ENCODE peak calls at places on chromosomes 3 and 15, in seven cellular contexts. U, Y, K, F, H, E and D are unnamed samples.

GRCh38 chr3:58379351-58380073 is 46.8 kb downstream of the PXK start:
- DNase-seq in U (no peak), Y (no peak), K (no peak), F (no peak), H (no peak), E (no peak), D (no peak)

GRCh38 chr3:70358978-70359580 is 46.6 kb upstream of the MDFIC2 start:
- DNase-seq in U (no peak), Y (peak), K (no peak), F (no peak), H (no peak), E (peak), D (no peak)

GRCh38 chr3:156131799-156132198 is 11.4 kb downstream of the KCNAB1 start:
- DNase-seq in U (no peak), Y (no peak), K (no peak), F (no peak), H (no peak), E (no peak), D (no peak)

GRCh38 chr15:98715890-98716443 is 67.6 kb downstream of the IGF1R start:
- DNase-seq in U (no peak), Y (no peak), K (no peak), F (no peak), H (no peak), E (no peak), D (no peak)

GRCh38 chr3:139718415-139718814 is 40.6 kb upstream of the NMNAT3 start:
- DNase-seq in U (no peak), Y (peak), K (no peak), F (no peak), H (peak), E (no peak), D (no peak)

GRCh38 chr3:188439080-188439479 is 285.1 kb downstream of the LPP start:
- DNase-seq in U (no peak), Y (no peak), K (no peak), F (peak), H (no peak), E (peak), D (no peak)

GRCh38 chr3:101195951-101196713 is 124.2 kb downstream of the IMPG2 start:
- DNase-seq in U (no peak), Y (peak), K (no peak), F (no peak), H (no peak), E (peak), D (no peak)

GRCh38 chr3:155560594-155560993 is 184.3 kb downstream of the PLCH1 start:
- DNase-seq in U (no peak), Y (peak), K (no peak), F (no peak), H (no peak), E (no peak), D (no peak)

GRCh38 chr3:113275876-113276580 is 64.7 kb downstream of the BOC start:
- DNase-seq in U (no peak), Y (peak), K (no peak), F (no peak), H (no peak), E (peak), D (no peak)

GRCh38 chr3:114310701-114311100 is 16.9 kb downstream of the TIGIT start:
- DNase-seq in U (no peak), Y (peak), K (no peak), F (no peak), H (no peak), E (no peak), D (no peak)

GRCh38 chr15:85757939-85758654 is 36.6 kb downstream of the KLHL25 start:
- DNase-seq in U (no peak), Y (no peak), K (peak), F (no peak), H (peak), E (no peak), D (peak)

GRCh38 chr3:197798863-197799262 is 7.8 kb downstream of the LRCH3 start:
- DNase-seq in U (no peak), Y (no peak), K (no peak), F (no peak), H (no peak), E (no peak), D (no peak)

GRCh38 chr3:124643453-124643852 is 86.8 kb upstream of the UMPS start:
- DNase-seq in U (no peak), Y (no peak), K (no peak), F (no peak), H (no peak), E (no peak), D (no peak)

GRCh38 chr3:60755094-60755493 is 496.2 kb downstream of the FHIT start:
- DNase-seq in U (no peak), Y (no peak), K (no peak), F (no peak), H (no peak), E (no peak), D (no peak)

GRCh38 chr3:145637105-145637504 is 523.9 kb downstream of the PLOD2 start:
- DNase-seq in U (no peak), Y (no peak), K (no peak), F (no peak), H (no peak), E (no peak), D (no peak)

GRCh38 chr3:186413615-186414415 is 51.8 kb upstream of the DGKG start:
- DNase-seq in U (peak), Y (peak), K (peak), F (no peak), H (peak), E (peak), D (peak)

GRCh38 chr3:11929531-11929930 is 74.7 kb upstream of the SYN2 start:
- DNase-seq in U (no peak), Y (no peak), K (no peak), F (no peak), H (no peak), E (no peak), D (no peak)

GRCh38 chr3:171183042-171183441 is 156.5 kb upstream of the SLC2A2 start:
- DNase-seq in U (no peak), Y (no peak), K (no peak), F (no peak), H (no peak), E (no peak), D (no peak)

GRCh38 chr15:96035091-96035490 is 295.4 kb upstream of the NR2F2 start:
- DNase-seq in U (no peak), Y (no peak), K (no peak), F (no peak), H (no peak), E (no peak), D (no peak)

GRCh38 chr3:52739725-52740124 is 31.0 kb downstream of the NEK4 start:
- DNase-seq in U (no peak), Y (no peak), K (no peak), F (no peak), H (no peak), E (no peak), D (no peak)

GRCh38 chr3:192843742-192844350 is 73.8 kb downstream of the MB21D2 start:
- DNase-seq in U (no peak), Y (no peak), K (no peak), F (no peak), H (no peak), E (no peak), D (no peak)

GRCh38 chr15:53193149-53193548 is 403.0 kb upstream of the ONECUT1 start:
- DNase-seq in U (no peak), Y (no peak), K (no peak), F (no peak), H (no peak), E (no peak), D (no peak)

GRCh38 chr3:48595526-48596121 is 495 bp upstream of the COL7A1 start:
- DNase-seq in U (no peak), Y (peak), K (no peak), F (no peak), H (no peak), E (no peak), D (no peak)

GRCh38 chr15:85746641-85747040 is 48.1 kb downstream of the KLHL25 start:
- DNase-seq in U (no peak), Y (no peak), K (no peak), F (no peak), H (no peak), E (no peak), D (peak)

GRCh38 chr15:61173899-61174689 is 55.0 kb downstream of the RORA start:
- DNase-seq in U (no peak), Y (no peak), K (no peak), F (no peak), H (no peak), E (no peak), D (no peak)

GRCh38 chr15:31387483-31388118 is 61.0 kb downstream of the KLF13 start:
- DNase-seq in U (no peak), Y (no peak), K (no peak), F (no peak), H (no peak), E (no peak), D (no peak)

GRCh38 chr3:116440196-116440595 is 5.1 kb downstream of the LSAMP start:
- DNase-seq in U (no peak), Y (peak), K (no peak), F (no peak), H (no peak), E (no peak), D (no peak)

GRCh38 chr15:68318931-68319909 is 41.7 kb downstream of the FEM1B start:
- DNase-seq in U (no peak), Y (no peak), K (peak), F (no peak), H (no peak), E (no peak), D (peak)

GRCh38 chr3:31531465-31531991 is 1.2 kb upstream of the STT3B start:
- DNase-seq in U (no peak), Y (peak), K (no peak), F (no peak), H (no peak), E (no peak), D (no peak)

GRCh38 chr15:66995257-66995656 is 70.1 kb upstream of the SMAD3 start:
- DNase-seq in U (no peak), Y (peak), K (no peak), F (no peak), H (no peak), E (no peak), D (no peak)

GRCh38 chr3:133881492-133881891 is 14.2 kb downstream of the RAB6B start:
- DNase-seq in U (no peak), Y (no peak), K (no peak), F (no peak), H (no peak), E (no peak), D (no peak)

GRCh38 chr3:67381667-67382272 is 272.6 kb downstream of the SUCLG2 start:
- DNase-seq in U (no peak), Y (peak), K (no peak), F (no peak), H (no peak), E (peak), D (no peak)

GRCh38 chr3:115513411-115513800 is 109.9 kb upstream of the GAP43 start:
- DNase-seq in U (peak), Y (no peak), K (no peak), F (no peak), H (no peak), E (peak), D (no peak)